ENCODE peak calls at places on chromosomes 7 and 10, in seven cellular contexts. One of them, this sample, is unnamed.

GRCh38 chr7:953547-954327 is 743 bp downstream of the ADAP1 start:
- DNase-seq in iris pigment epithelial cell: peak
- DNase-seq in brain microvascular endothelial cell: no peak
- DNase-seq in mesendoderm: peak
- DNase-seq in activated CD8-positive, alpha-beta T cell treated with anti-CD3 and anti-CD28 coated beads, Interleukin-2, amount 10 ng/mL, durations not matched to agents 7 days and 5 days: peak
- DNase-seq in activated CD4-positive, alpha-beta T cell treated with anti-CD3 and anti-CD28 coated beads, Interleukin-2, amount 50 U/mL, for 48 hours: peak
- DNase-seq in activated CD8-positive, alpha-beta memory T cell treated with anti-CD3 and anti-CD28 coated beads for 24 hours: peak
- DNase-seq in this sample: no peak

GRCh38 chr10:131723601-131724530 is 176.9 kb upstream of the PPP2R2D start:
- DNase-seq in iris pigment epithelial cell: no peak
- DNase-seq in brain microvascular endothelial cell: no peak
- DNase-seq in mesendoderm: no peak
- DNase-seq in activated CD8-positive, alpha-beta T cell treated with anti-CD3 and anti-CD28 coated beads, Interleukin-2, amount 10 ng/mL, durations not matched to agents 7 days and 5 days: no peak
- DNase-seq in activated CD4-positive, alpha-beta T cell treated with anti-CD3 and anti-CD28 coated beads, Interleukin-2, amount 50 U/mL, for 48 hours: no peak
- DNase-seq in activated CD8-positive, alpha-beta memory T cell treated with anti-CD3 and anti-CD28 coated beads for 24 hours: peak
- DNase-seq in this sample: no peak

GRCh38 chr10:69061305-69062161 is 26.4 kb upstream of the SRGN start:
- DNase-seq in iris pigment epithelial cell: peak
- DNase-seq in brain microvascular endothelial cell: peak
- DNase-seq in mesendoderm: no peak
- DNase-seq in activated CD8-positive, alpha-beta T cell treated with anti-CD3 and anti-CD28 coated beads, Interleukin-2, amount 10 ng/mL, durations not matched to agents 7 days and 5 days: peak
- DNase-seq in activated CD4-positive, alpha-beta T cell treated with anti-CD3 and anti-CD28 coated beads, Interleukin-2, amount 50 U/mL, for 48 hours: no peak
- DNase-seq in activated CD8-positive, alpha-beta memory T cell treated with anti-CD3 and anti-CD28 coated beads for 24 hours: peak
- DNase-seq in this sample: no peak

GRCh38 chr7:106284516-106285050 is at the start of gene NAMPT:
- DNase-seq in iris pigment epithelial cell: no peak
- DNase-seq in brain microvascular endothelial cell: no peak
- DNase-seq in mesendoderm: no peak
- DNase-seq in activated CD8-positive, alpha-beta T cell treated with anti-CD3 and anti-CD28 coated beads, Interleukin-2, amount 10 ng/mL, durations not matched to agents 7 days and 5 days: peak
- DNase-seq in activated CD4-positive, alpha-beta T cell treated with anti-CD3 and anti-CD28 coated beads, Interleukin-2, amount 50 U/mL, for 48 hours: peak
- DNase-seq in activated CD8-positive, alpha-beta memory T cell treated with anti-CD3 and anti-CD28 coated beads for 24 hours: no peak
- DNase-seq in this sample: peak

GRCh38 chr7:77415474-77415821 is 701 bp downstream of the GSAP start:
- DNase-seq in iris pigment epithelial cell: no peak
- DNase-seq in brain microvascular endothelial cell: no peak
- DNase-seq in mesendoderm: no peak
- DNase-seq in activated CD8-positive, alpha-beta T cell treated with anti-CD3 and anti-CD28 coated beads, Interleukin-2, amount 10 ng/mL, durations not matched to agents 7 days and 5 days: no peak
- DNase-seq in activated CD4-positive, alpha-beta T cell treated with anti-CD3 and anti-CD28 coated beads, Interleukin-2, amount 50 U/mL, for 48 hours: no peak
- DNase-seq in activated CD8-positive, alpha-beta memory T cell treated with anti-CD3 and anti-CD28 coated beads for 24 hours: no peak
- DNase-seq in this sample: no peak

GRCh38 chr10:24385776-24386175 is 176.8 kb downstream of the KIAA1217 start:
- DNase-seq in iris pigment epithelial cell: peak
- DNase-seq in brain microvascular endothelial cell: peak
- DNase-seq in mesendoderm: no peak
- DNase-seq in activated CD8-positive, alpha-beta T cell treated with anti-CD3 and anti-CD28 coated beads, Interleukin-2, amount 10 ng/mL, durations not matched to agents 7 days and 5 days: no peak
- DNase-seq in activated CD4-positive, alpha-beta T cell treated with anti-CD3 and anti-CD28 coated beads, Interleukin-2, amount 50 U/mL, for 48 hours: no peak
- DNase-seq in activated CD8-positive, alpha-beta memory T cell treated with anti-CD3 and anti-CD28 coated beads for 24 hours: no peak
- DNase-seq in this sample: no peak

GRCh38 chr10:33179056-33179455 is 155.4 kb downstream of the NRP1 start:
- DNase-seq in iris pigment epithelial cell: no peak
- DNase-seq in brain microvascular endothelial cell: no peak
- DNase-seq in mesendoderm: no peak
- DNase-seq in activated CD8-positive, alpha-beta T cell treated with anti-CD3 and anti-CD28 coated beads, Interleukin-2, amount 10 ng/mL, durations not matched to agents 7 days and 5 days: no peak
- DNase-seq in activated CD4-positive, alpha-beta T cell treated with anti-CD3 and anti-CD28 coated beads, Interleukin-2, amount 50 U/mL, for 48 hours: no peak
- DNase-seq in activated CD8-positive, alpha-beta memory T cell treated with anti-CD3 and anti-CD28 coated beads for 24 hours: no peak
- DNase-seq in this sample: no peak

GRCh38 chr10:76035728-76036409 is 604.4 kb downstream of the LRMDA start:
- DNase-seq in iris pigment epithelial cell: no peak
- DNase-seq in brain microvascular endothelial cell: no peak
- DNase-seq in mesendoderm: peak
- DNase-seq in activated CD8-positive, alpha-beta T cell treated with anti-CD3 and anti-CD28 coated beads, Interleukin-2, amount 10 ng/mL, durations not matched to agents 7 days and 5 days: no peak
- DNase-seq in activated CD4-positive, alpha-beta T cell treated with anti-CD3 and anti-CD28 coated beads, Interleukin-2, amount 50 U/mL, for 48 hours: no peak
- DNase-seq in activated CD8-positive, alpha-beta memory T cell treated with anti-CD3 and anti-CD28 coated beads for 24 hours: no peak
- DNase-seq in this sample: no peak

GRCh38 chr7:52794621-52795020 is 240.8 kb upstream of the POM121L12 start:
- DNase-seq in iris pigment epithelial cell: no peak
- DNase-seq in brain microvascular endothelial cell: no peak
- DNase-seq in mesendoderm: no peak
- DNase-seq in activated CD8-positive, alpha-beta T cell treated with anti-CD3 and anti-CD28 coated beads, Interleukin-2, amount 10 ng/mL, durations not matched to agents 7 days and 5 days: no peak
- DNase-seq in activated CD4-positive, alpha-beta T cell treated with anti-CD3 and anti-CD28 coated beads, Interleukin-2, amount 50 U/mL, for 48 hours: no peak
- DNase-seq in activated CD8-positive, alpha-beta memory T cell treated with anti-CD3 and anti-CD28 coated beads for 24 hours: no peak
- DNase-seq in this sample: no peak

GRCh38 chr10:3151889-3152565 is 20.6 kb downstream of the PITRM1 start:
- DNase-seq in iris pigment epithelial cell: no peak
- DNase-seq in brain microvascular endothelial cell: no peak
- DNase-seq in mesendoderm: no peak
- DNase-seq in activated CD8-positive, alpha-beta T cell treated with anti-CD3 and anti-CD28 coated beads, Interleukin-2, amount 10 ng/mL, durations not matched to agents 7 days and 5 days: no peak
- DNase-seq in activated CD4-positive, alpha-beta T cell treated with anti-CD3 and anti-CD28 coated beads, Interleukin-2, amount 50 U/mL, for 48 hours: no peak
- DNase-seq in activated CD8-positive, alpha-beta memory T cell treated with anti-CD3 and anti-CD28 coated beads for 24 hours: no peak
- DNase-seq in this sample: no peak

GRCh38 chr10:2681911-2682310 is 385.4 kb upstream of the PFKP start:
- DNase-seq in iris pigment epithelial cell: no peak
- DNase-seq in brain microvascular endothelial cell: no peak
- DNase-seq in mesendoderm: no peak
- DNase-seq in activated CD8-positive, alpha-beta T cell treated with anti-CD3 and anti-CD28 coated beads, Interleukin-2, amount 10 ng/mL, durations not matched to agents 7 days and 5 days: no peak
- DNase-seq in activated CD4-positive, alpha-beta T cell treated with anti-CD3 and anti-CD28 coated beads, Interleukin-2, amount 50 U/mL, for 48 hours: no peak
- DNase-seq in activated CD8-positive, alpha-beta memory T cell treated with anti-CD3 and anti-CD28 coated beads for 24 hours: no peak
- DNase-seq in this sample: no peak

GRCh38 chr7:12107841-12108249 is 103.2 kb upstream of the TMEM106B start:
- DNase-seq in iris pigment epithelial cell: peak
- DNase-seq in brain microvascular endothelial cell: no peak
- DNase-seq in mesendoderm: no peak
- DNase-seq in activated CD8-positive, alpha-beta T cell treated with anti-CD3 and anti-CD28 coated beads, Interleukin-2, amount 10 ng/mL, durations not matched to agents 7 days and 5 days: no peak
- DNase-seq in activated CD4-positive, alpha-beta T cell treated with anti-CD3 and anti-CD28 coated beads, Interleukin-2, amount 50 U/mL, for 48 hours: no peak
- DNase-seq in activated CD8-positive, alpha-beta memory T cell treated with anti-CD3 and anti-CD28 coated beads for 24 hours: no peak
- DNase-seq in this sample: no peak

GRCh38 chr7:3260425-3260762 is 40.7 kb upstream of the SDK1 start:
- DNase-seq in iris pigment epithelial cell: peak
- DNase-seq in brain microvascular endothelial cell: no peak
- DNase-seq in mesendoderm: no peak
- DNase-seq in activated CD8-positive, alpha-beta T cell treated with anti-CD3 and anti-CD28 coated beads, Interleukin-2, amount 10 ng/mL, durations not matched to agents 7 days and 5 days: no peak
- DNase-seq in activated CD4-positive, alpha-beta T cell treated with anti-CD3 and anti-CD28 coated beads, Interleukin-2, amount 50 U/mL, for 48 hours: no peak
- DNase-seq in activated CD8-positive, alpha-beta memory T cell treated with anti-CD3 and anti-CD28 coated beads for 24 hours: no peak
- DNase-seq in this sample: no peak

GRCh38 chr10:66747451-66747850 is 178.4 kb upstream of the LRRTM3 start:
- DNase-seq in iris pigment epithelial cell: peak
- DNase-seq in brain microvascular endothelial cell: peak
- DNase-seq in mesendoderm: no peak
- DNase-seq in activated CD8-positive, alpha-beta T cell treated with anti-CD3 and anti-CD28 coated beads, Interleukin-2, amount 10 ng/mL, durations not matched to agents 7 days and 5 days: no peak
- DNase-seq in activated CD4-positive, alpha-beta T cell treated with anti-CD3 and anti-CD28 coated beads, Interleukin-2, amount 50 U/mL, for 48 hours: no peak
- DNase-seq in activated CD8-positive, alpha-beta memory T cell treated with anti-CD3 and anti-CD28 coated beads for 24 hours: no peak
- DNase-seq in this sample: no peak

GRCh38 chr7:147639037-147639436 is 951.5 kb upstream of the C7orf33 start:
- DNase-seq in iris pigment epithelial cell: no peak
- DNase-seq in brain microvascular endothelial cell: no peak
- DNase-seq in mesendoderm: peak
- DNase-seq in activated CD8-positive, alpha-beta T cell treated with anti-CD3 and anti-CD28 coated beads, Interleukin-2, amount 10 ng/mL, durations not matched to agents 7 days and 5 days: no peak
- DNase-seq in activated CD4-positive, alpha-beta T cell treated with anti-CD3 and anti-CD28 coated beads, Interleukin-2, amount 50 U/mL, for 48 hours: no peak
- DNase-seq in activated CD8-positive, alpha-beta memory T cell treated with anti-CD3 and anti-CD28 coated beads for 24 hours: no peak
- DNase-seq in this sample: no peak

GRCh38 chr10:123380491-123381085 is 226.4 kb downstream of the BUB3 start:
- DNase-seq in iris pigment epithelial cell: peak
- DNase-seq in brain microvascular endothelial cell: no peak
- DNase-seq in mesendoderm: peak
- DNase-seq in activated CD8-positive, alpha-beta T cell treated with anti-CD3 and anti-CD28 coated beads, Interleukin-2, amount 10 ng/mL, durations not matched to agents 7 days and 5 days: no peak
- DNase-seq in activated CD4-positive, alpha-beta T cell treated with anti-CD3 and anti-CD28 coated beads, Interleukin-2, amount 50 U/mL, for 48 hours: no peak
- DNase-seq in activated CD8-positive, alpha-beta memory T cell treated with anti-CD3 and anti-CD28 coated beads for 24 hours: no peak
- DNase-seq in this sample: no peak

GRCh38 chr10:3902809-3903410 is 117.9 kb upstream of the KLF6 start:
- DNase-seq in iris pigment epithelial cell: peak
- DNase-seq in brain microvascular endothelial cell: no peak
- DNase-seq in mesendoderm: no peak
- DNase-seq in activated CD8-positive, alpha-beta T cell treated with anti-CD3 and anti-CD28 coated beads, Interleukin-2, amount 10 ng/mL, durations not matched to agents 7 days and 5 days: no peak
- DNase-seq in activated CD4-positive, alpha-beta T cell treated with anti-CD3 and anti-CD28 coated beads, Interleukin-2, amount 50 U/mL, for 48 hours: no peak
- DNase-seq in activated CD8-positive, alpha-beta memory T cell treated with anti-CD3 and anti-CD28 coated beads for 24 hours: no peak
- DNase-seq in this sample: no peak

GRCh38 chr10:76874151-76874550 is 763.5 kb downstream of the KCNMA1 start:
- DNase-seq in iris pigment epithelial cell: no peak
- DNase-seq in brain microvascular endothelial cell: peak
- DNase-seq in mesendoderm: no peak
- DNase-seq in activated CD8-positive, alpha-beta T cell treated with anti-CD3 and anti-CD28 coated beads, Interleukin-2, amount 10 ng/mL, durations not matched to agents 7 days and 5 days: no peak
- DNase-seq in activated CD4-positive, alpha-beta T cell treated with anti-CD3 and anti-CD28 coated beads, Interleukin-2, amount 50 U/mL, for 48 hours: no peak
- DNase-seq in activated CD8-positive, alpha-beta memory T cell treated with anti-CD3 and anti-CD28 coated beads for 24 hours: no peak
- DNase-seq in this sample: no peak

GRCh38 chr7:101754432-101755159 is 62.8 kb upstream of the CUX1 start:
- DNase-seq in iris pigment epithelial cell: peak
- DNase-seq in brain microvascular endothelial cell: peak
- DNase-seq in mesendoderm: no peak
- DNase-seq in activated CD8-positive, alpha-beta T cell treated with anti-CD3 and anti-CD28 coated beads, Interleukin-2, amount 10 ng/mL, durations not matched to agents 7 days and 5 days: peak
- DNase-seq in activated CD4-positive, alpha-beta T cell treated with anti-CD3 and anti-CD28 coated beads, Interleukin-2, amount 50 U/mL, for 48 hours: peak
- DNase-seq in activated CD8-positive, alpha-beta memory T cell treated with anti-CD3 and anti-CD28 coated beads for 24 hours: peak
- DNase-seq in this sample: no peak

GRCh38 chr10:104614245-104614831 is 26.8 kb upstream of the SORCS3 start:
- DNase-seq in iris pigment epithelial cell: peak
- DNase-seq in brain microvascular endothelial cell: peak
- DNase-seq in mesendoderm: peak
- DNase-seq in activated CD8-positive, alpha-beta T cell treated with anti-CD3 and anti-CD28 coated beads, Interleukin-2, amount 10 ng/mL, durations not matched to agents 7 days and 5 days: peak
- DNase-seq in activated CD4-positive, alpha-beta T cell treated with anti-CD3 and anti-CD28 coated beads, Interleukin-2, amount 50 U/mL, for 48 hours: peak
- DNase-seq in activated CD8-positive, alpha-beta memory T cell treated with anti-CD3 and anti-CD28 coated beads for 24 hours: no peak
- DNase-seq in this sample: no peak

GRCh38 chr10:24708081-24708480 is 15.6 kb downstream of the ARHGAP21 start:
- DNase-seq in iris pigment epithelial cell: no peak
- DNase-seq in brain microvascular endothelial cell: no peak
- DNase-seq in mesendoderm: no peak
- DNase-seq in activated CD8-positive, alpha-beta T cell treated with anti-CD3 and anti-CD28 coated beads, Interleukin-2, amount 10 ng/mL, durations not matched to agents 7 days and 5 days: no peak
- DNase-seq in activated CD4-positive, alpha-beta T cell treated with anti-CD3 and anti-CD28 coated beads, Interleukin-2, amount 50 U/mL, for 48 hours: no peak
- DNase-seq in activated CD8-positive, alpha-beta memory T cell treated with anti-CD3 and anti-CD28 coated beads for 24 hours: no peak
- DNase-seq in this sample: no peak

GRCh38 chr7:64999165-65000004 is 7.1 kb downstream of the ERV3-1 start:
- DNase-seq in iris pigment epithelial cell: peak
- DNase-seq in brain microvascular endothelial cell: peak
- DNase-seq in mesendoderm: peak
- DNase-seq in activated CD8-positive, alpha-beta T cell treated with anti-CD3 and anti-CD28 coated beads, Interleukin-2, amount 10 ng/mL, durations not matched to agents 7 days and 5 days: no peak
- DNase-seq in activated CD4-positive, alpha-beta T cell treated with anti-CD3 and anti-CD28 coated beads, Interleukin-2, amount 50 U/mL, for 48 hours: no peak
- DNase-seq in activated CD8-positive, alpha-beta memory T cell treated with anti-CD3 and anti-CD28 coated beads for 24 hours: no peak
- DNase-seq in this sample: no peak

GRCh38 chr10:29535012-29535777 is 99.6 kb downstream of the SVIL start:
- DNase-seq in iris pigment epithelial cell: peak
- DNase-seq in brain microvascular endothelial cell: peak
- DNase-seq in mesendoderm: peak
- DNase-seq in activated CD8-positive, alpha-beta T cell treated with anti-CD3 and anti-CD28 coated beads, Interleukin-2, amount 10 ng/mL, durations not matched to agents 7 days and 5 days: no peak
- DNase-seq in activated CD4-positive, alpha-beta T cell treated with anti-CD3 and anti-CD28 coated beads, Interleukin-2, amount 50 U/mL, for 48 hours: no peak
- DNase-seq in activated CD8-positive, alpha-beta memory T cell treated with anti-CD3 and anti-CD28 coated beads for 24 hours: no peak
- DNase-seq in this sample: no peak

GRCh38 chr10:96724621-96725020 is 4.3 kb upstream of the PIK3AP1 start:
- DNase-seq in iris pigment epithelial cell: no peak
- DNase-seq in brain microvascular endothelial cell: no peak
- DNase-seq in mesendoderm: no peak
- DNase-seq in activated CD8-positive, alpha-beta T cell treated with anti-CD3 and anti-CD28 coated beads, Interleukin-2, amount 10 ng/mL, durations not matched to agents 7 days and 5 days: no peak
- DNase-seq in activated CD4-positive, alpha-beta T cell treated with anti-CD3 and anti-CD28 coated beads, Interleukin-2, amount 50 U/mL, for 48 hours: no peak
- DNase-seq in activated CD8-positive, alpha-beta memory T cell treated with anti-CD3 and anti-CD28 coated beads for 24 hours: no peak
- DNase-seq in this sample: no peak